ENCODE peak calls at places on chromosomes 6 and 20, in seven cellular contexts. One of them, this sample, is unnamed.

GRCh38 chr6:119328866-119329806 is 20.4 kb downstream of the MAN1A1 start:
- DNase-seq in nucleus accumbens: no peak
- DNase-seq in MCF 10A: no peak
- DNase-seq in stimulated activated CD8-positive, alpha-beta memory T cell treated with anti-CD3 and anti-CD28 coated beads, Interleukin-2, amount 100 ng/mL, for 48 hours: no peak
- DNase-seq in cortex of kidney: no peak
- DNase-seq in effector CD4-positive, alpha-beta T cell: no peak
- DNase-seq in D341Med: no peak
- DNase-seq in this sample: no peak

GRCh38 chr6:9481292-9482029 is 933.4 kb downstream of the TFAP2A start:
- DNase-seq in nucleus accumbens: no peak
- DNase-seq in MCF 10A: no peak
- DNase-seq in stimulated activated CD8-positive, alpha-beta memory T cell treated with anti-CD3 and anti-CD28 coated beads, Interleukin-2, amount 100 ng/mL, for 48 hours: no peak
- DNase-seq in cortex of kidney: no peak
- DNase-seq in effector CD4-positive, alpha-beta T cell: no peak
- DNase-seq in D341Med: no peak
- DNase-seq in this sample: no peak

GRCh38 chr6:141484726-141485125 is 648.0 kb upstream of the GJE1 start:
- DNase-seq in nucleus accumbens: no peak
- DNase-seq in MCF 10A: no peak
- DNase-seq in stimulated activated CD8-positive, alpha-beta memory T cell treated with anti-CD3 and anti-CD28 coated beads, Interleukin-2, amount 100 ng/mL, for 48 hours: no peak
- DNase-seq in cortex of kidney: no peak
- DNase-seq in effector CD4-positive, alpha-beta T cell: no peak
- DNase-seq in D341Med: no peak
- DNase-seq in this sample: peak; percentile 4

GRCh38 chr6:63351995-63352586 is 32.3 kb upstream of the LGSN start:
- DNase-seq in nucleus accumbens: no peak
- DNase-seq in MCF 10A: peak; percentile 60
- DNase-seq in stimulated activated CD8-positive, alpha-beta memory T cell treated with anti-CD3 and anti-CD28 coated beads, Interleukin-2, amount 100 ng/mL, for 48 hours: no peak
- DNase-seq in cortex of kidney: no peak
- DNase-seq in effector CD4-positive, alpha-beta T cell: no peak
- DNase-seq in D341Med: no peak
- DNase-seq in this sample: no peak

GRCh38 chr6:150233797-150234399 is 91.1 kb downstream of the PPP1R14C start:
- DNase-seq in nucleus accumbens: no peak
- DNase-seq in MCF 10A: no peak
- DNase-seq in stimulated activated CD8-positive, alpha-beta memory T cell treated with anti-CD3 and anti-CD28 coated beads, Interleukin-2, amount 100 ng/mL, for 48 hours: no peak
- DNase-seq in cortex of kidney: no peak
- DNase-seq in effector CD4-positive, alpha-beta T cell: no peak
- DNase-seq in D341Med: no peak
- DNase-seq in this sample: no peak

GRCh38 chr6:159852877-159853276 is 37.9 kb upstream of the MAS1 start:
- DNase-seq in nucleus accumbens: no peak
- DNase-seq in MCF 10A: peak; percentile 41
- DNase-seq in stimulated activated CD8-positive, alpha-beta memory T cell treated with anti-CD3 and anti-CD28 coated beads, Interleukin-2, amount 100 ng/mL, for 48 hours: no peak
- DNase-seq in cortex of kidney: no peak
- DNase-seq in effector CD4-positive, alpha-beta T cell: no peak
- DNase-seq in D341Med: peak; percentile 61
- DNase-seq in this sample: no peak

GRCh38 chr6:35491558-35492541 is 5.0 kb downstream of the TEAD3 start:
- DNase-seq in nucleus accumbens: no peak
- DNase-seq in MCF 10A: no peak
- DNase-seq in stimulated activated CD8-positive, alpha-beta memory T cell treated with anti-CD3 and anti-CD28 coated beads, Interleukin-2, amount 100 ng/mL, for 48 hours: no peak
- DNase-seq in cortex of kidney: no peak
- DNase-seq in effector CD4-positive, alpha-beta T cell: no peak
- DNase-seq in D341Med: no peak
- DNase-seq in this sample: no peak

GRCh38 chr6:16623733-16624132 is 137.5 kb downstream of the ATXN1 start:
- DNase-seq in nucleus accumbens: no peak
- DNase-seq in MCF 10A: no peak
- DNase-seq in stimulated activated CD8-positive, alpha-beta memory T cell treated with anti-CD3 and anti-CD28 coated beads, Interleukin-2, amount 100 ng/mL, for 48 hours: no peak
- DNase-seq in cortex of kidney: no peak
- DNase-seq in effector CD4-positive, alpha-beta T cell: no peak
- DNase-seq in D341Med: no peak
- DNase-seq in this sample: no peak

GRCh38 chr20:2244993-2245392 is 50.8 kb upstream of the TGM3 start:
- DNase-seq in nucleus accumbens: no peak
- DNase-seq in MCF 10A: no peak
- DNase-seq in stimulated activated CD8-positive, alpha-beta memory T cell treated with anti-CD3 and anti-CD28 coated beads, Interleukin-2, amount 100 ng/mL, for 48 hours: no peak
- DNase-seq in cortex of kidney: no peak
- DNase-seq in effector CD4-positive, alpha-beta T cell: no peak
- DNase-seq in D341Med: no peak
- DNase-seq in this sample: no peak

GRCh38 chr6:89434954-89435353 is 2.0 kb downstream of the ANKRD6 start:
- DNase-seq in nucleus accumbens: no peak
- DNase-seq in MCF 10A: no peak
- DNase-seq in stimulated activated CD8-positive, alpha-beta memory T cell treated with anti-CD3 and anti-CD28 coated beads, Interleukin-2, amount 100 ng/mL, for 48 hours: no peak
- DNase-seq in cortex of kidney: no peak
- DNase-seq in effector CD4-positive, alpha-beta T cell: no peak
- DNase-seq in D341Med: no peak
- DNase-seq in this sample: no peak

GRCh38 chr6:6890400-6890858 is 217.3 kb upstream of the RREB1 start:
- DNase-seq in nucleus accumbens: no peak
- DNase-seq in MCF 10A: no peak
- DNase-seq in stimulated activated CD8-positive, alpha-beta memory T cell treated with anti-CD3 and anti-CD28 coated beads, Interleukin-2, amount 100 ng/mL, for 48 hours: no peak
- DNase-seq in cortex of kidney: no peak
- DNase-seq in effector CD4-positive, alpha-beta T cell: no peak
- DNase-seq in D341Med: peak; percentile 61
- DNase-seq in this sample: peak; percentile 29

GRCh38 chr6:52385074-52385473 is 23.1 kb downstream of the PAQR8 start:
- DNase-seq in nucleus accumbens: no peak
- DNase-seq in MCF 10A: no peak
- DNase-seq in stimulated activated CD8-positive, alpha-beta memory T cell treated with anti-CD3 and anti-CD28 coated beads, Interleukin-2, amount 100 ng/mL, for 48 hours: no peak
- DNase-seq in cortex of kidney: no peak
- DNase-seq in effector CD4-positive, alpha-beta T cell: no peak
- DNase-seq in D341Med: no peak
- DNase-seq in this sample: no peak

GRCh38 chr6:22399693-22400092 is 102.9 kb upstream of the PRL start:
- DNase-seq in nucleus accumbens: no peak
- DNase-seq in MCF 10A: peak; percentile 69
- DNase-seq in stimulated activated CD8-positive, alpha-beta memory T cell treated with anti-CD3 and anti-CD28 coated beads, Interleukin-2, amount 100 ng/mL, for 48 hours: no peak
- DNase-seq in cortex of kidney: no peak
- DNase-seq in effector CD4-positive, alpha-beta T cell: no peak
- DNase-seq in D341Med: no peak
- DNase-seq in this sample: peak; percentile 15

GRCh38 chr20:12068146-12068545 is 150.5 kb downstream of the BTBD3 start:
- DNase-seq in nucleus accumbens: no peak
- DNase-seq in MCF 10A: no peak
- DNase-seq in stimulated activated CD8-positive, alpha-beta memory T cell treated with anti-CD3 and anti-CD28 coated beads, Interleukin-2, amount 100 ng/mL, for 48 hours: no peak
- DNase-seq in cortex of kidney: no peak
- DNase-seq in effector CD4-positive, alpha-beta T cell: no peak
- DNase-seq in D341Med: no peak
- DNase-seq in this sample: no peak

GRCh38 chr6:142624978-142625715 is 319.8 kb downstream of the HIVEP2 start:
- DNase-seq in nucleus accumbens: no peak
- DNase-seq in MCF 10A: no peak
- DNase-seq in stimulated activated CD8-positive, alpha-beta memory T cell treated with anti-CD3 and anti-CD28 coated beads, Interleukin-2, amount 100 ng/mL, for 48 hours: no peak
- DNase-seq in cortex of kidney: no peak
- DNase-seq in effector CD4-positive, alpha-beta T cell: no peak
- DNase-seq in D341Med: no peak
- DNase-seq in this sample: no peak

GRCh38 chr6:14110001-14110818 is 7.4 kb upstream of the CD83 start:
- DNase-seq in nucleus accumbens: no peak
- DNase-seq in MCF 10A: no peak
- DNase-seq in stimulated activated CD8-positive, alpha-beta memory T cell treated with anti-CD3 and anti-CD28 coated beads, Interleukin-2, amount 100 ng/mL, for 48 hours: no peak
- DNase-seq in cortex of kidney: no peak
- DNase-seq in effector CD4-positive, alpha-beta T cell: no peak
- DNase-seq in D341Med: no peak
- DNase-seq in this sample: no peak

GRCh38 chr20:1802385-1803215 is 92.6 kb upstream of the SIRPA start:
- DNase-seq in nucleus accumbens: peak; percentile 78
- DNase-seq in MCF 10A: peak; percentile 45
- DNase-seq in stimulated activated CD8-positive, alpha-beta memory T cell treated with anti-CD3 and anti-CD28 coated beads, Interleukin-2, amount 100 ng/mL, for 48 hours: peak; percentile 31
- DNase-seq in cortex of kidney: no peak
- DNase-seq in effector CD4-positive, alpha-beta T cell: no peak
- DNase-seq in D341Med: peak; percentile 77
- DNase-seq in this sample: peak; percentile 56

GRCh38 chr6:25227854-25228253 is 51.3 kb upstream of the CARMIL1 start:
- DNase-seq in nucleus accumbens: no peak
- DNase-seq in MCF 10A: no peak
- DNase-seq in stimulated activated CD8-positive, alpha-beta memory T cell treated with anti-CD3 and anti-CD28 coated beads, Interleukin-2, amount 100 ng/mL, for 48 hours: no peak
- DNase-seq in cortex of kidney: no peak
- DNase-seq in effector CD4-positive, alpha-beta T cell: no peak
- DNase-seq in D341Med: no peak
- DNase-seq in this sample: no peak

GRCh38 chr6:98832282-98833100 is 1.9 kb upstream of the POU3F2 start:
- DNase-seq in nucleus accumbens: peak; percentile 64
- DNase-seq in MCF 10A: no peak
- DNase-seq in stimulated activated CD8-positive, alpha-beta memory T cell treated with anti-CD3 and anti-CD28 coated beads, Interleukin-2, amount 100 ng/mL, for 48 hours: no peak
- DNase-seq in cortex of kidney: no peak
- DNase-seq in effector CD4-positive, alpha-beta T cell: no peak
- DNase-seq in D341Med: peak; percentile 58
- DNase-seq in this sample: no peak

GRCh38 chr20:49633023-49633422 is 65.1 kb upstream of the PTGIS start:
- DNase-seq in nucleus accumbens: no peak
- DNase-seq in MCF 10A: no peak
- DNase-seq in stimulated activated CD8-positive, alpha-beta memory T cell treated with anti-CD3 and anti-CD28 coated beads, Interleukin-2, amount 100 ng/mL, for 48 hours: no peak
- DNase-seq in cortex of kidney: no peak
- DNase-seq in effector CD4-positive, alpha-beta T cell: no peak
- DNase-seq in D341Med: no peak
- DNase-seq in this sample: no peak

GRCh38 chr6:105077592-105078463 is 102.0 kb downstream of the POPDC3 start:
- DNase-seq in nucleus accumbens: no peak
- DNase-seq in MCF 10A: peak; percentile 69
- DNase-seq in stimulated activated CD8-positive, alpha-beta memory T cell treated with anti-CD3 and anti-CD28 coated beads, Interleukin-2, amount 100 ng/mL, for 48 hours: no peak
- DNase-seq in cortex of kidney: no peak
- DNase-seq in effector CD4-positive, alpha-beta T cell: no peak
- DNase-seq in D341Med: peak; percentile 37
- DNase-seq in this sample: no peak

GRCh38 chr6:106556368-106556960 is 72.8 kb downstream of the RTN4IP1 start:
- DNase-seq in nucleus accumbens: no peak
- DNase-seq in MCF 10A: no peak
- DNase-seq in stimulated activated CD8-positive, alpha-beta memory T cell treated with anti-CD3 and anti-CD28 coated beads, Interleukin-2, amount 100 ng/mL, for 48 hours: no peak
- DNase-seq in cortex of kidney: no peak
- DNase-seq in effector CD4-positive, alpha-beta T cell: no peak
- DNase-seq in D341Med: no peak
- DNase-seq in this sample: no peak

GRCh38 chr6:1479601-1480236 is 90.3 kb downstream of the FOXF2 start:
- DNase-seq in nucleus accumbens: no peak
- DNase-seq in MCF 10A: no peak
- DNase-seq in stimulated activated CD8-positive, alpha-beta memory T cell treated with anti-CD3 and anti-CD28 coated beads, Interleukin-2, amount 100 ng/mL, for 48 hours: no peak
- DNase-seq in cortex of kidney: no peak
- DNase-seq in effector CD4-positive, alpha-beta T cell: no peak
- DNase-seq in D341Med: no peak
- DNase-seq in this sample: no peak

GRCh38 chr6:92945799-92946198 is 473.6 kb downstream of the EPHA7 start:
- DNase-seq in nucleus accumbens: no peak
- DNase-seq in MCF 10A: no peak
- DNase-seq in stimulated activated CD8-positive, alpha-beta memory T cell treated with anti-CD3 and anti-CD28 coated beads, Interleukin-2, amount 100 ng/mL, for 48 hours: no peak
- DNase-seq in cortex of kidney: no peak
- DNase-seq in effector CD4-positive, alpha-beta T cell: no peak
- DNase-seq in D341Med: no peak
- DNase-seq in this sample: no peak

GRCh38 chr20:58646703-58647102 is 4.4 kb upstream of the STX16 start:
- DNase-seq in nucleus accumbens: no peak
- DNase-seq in MCF 10A: no peak
- DNase-seq in stimulated activated CD8-positive, alpha-beta memory T cell treated with anti-CD3 and anti-CD28 coated beads, Interleukin-2, amount 100 ng/mL, for 48 hours: no peak
- DNase-seq in cortex of kidney: no peak
- DNase-seq in effector CD4-positive, alpha-beta T cell: no peak
- DNase-seq in D341Med: no peak
- DNase-seq in this sample: no peak

GRCh38 chr6:1527098-1527497 is 82.6 kb upstream of the FOXC1 start:
- DNase-seq in nucleus accumbens: peak; percentile 60
- DNase-seq in MCF 10A: peak; percentile 56
- DNase-seq in stimulated activated CD8-positive, alpha-beta memory T cell treated with anti-CD3 and anti-CD28 coated beads, Interleukin-2, amount 100 ng/mL, for 48 hours: no peak
- DNase-seq in cortex of kidney: no peak
- DNase-seq in effector CD4-positive, alpha-beta T cell: peak; percentile 12
- DNase-seq in D341Med: no peak
- DNase-seq in this sample: no peak

GRCh38 chr20:50390685-50391443 is 119.3 kb upstream of the PTPN1 start:
- DNase-seq in nucleus accumbens: no peak
- DNase-seq in MCF 10A: no peak
- DNase-seq in stimulated activated CD8-positive, alpha-beta memory T cell treated with anti-CD3 and anti-CD28 coated beads, Interleukin-2, amount 100 ng/mL, for 48 hours: no peak
- DNase-seq in cortex of kidney: no peak
- DNase-seq in effector CD4-positive, alpha-beta T cell: no peak
- DNase-seq in D341Med: no peak
- DNase-seq in this sample: no peak

GRCh38 chr20:33301192-33301930 is 18.3 kb downstream of the BPIFB1 start:
- DNase-seq in nucleus accumbens: no peak
- DNase-seq in MCF 10A: no peak
- DNase-seq in stimulated activated CD8-positive, alpha-beta memory T cell treated with anti-CD3 and anti-CD28 coated beads, Interleukin-2, amount 100 ng/mL, for 48 hours: no peak
- DNase-seq in cortex of kidney: no peak
- DNase-seq in effector CD4-positive, alpha-beta T cell: no peak
- DNase-seq in D341Med: no peak
- DNase-seq in this sample: no peak